ENCODE peak calls at places on chromosomes 3 and 15, in four cellular contexts. W is EL, S is HuH-7.5, M is RPMI8226. P is an unnamed sample.
A peak's percentile ranks its signal among the peaks of the same experiment; 100 is the strongest.

GRCh38 chr3:45178131-45179023 is 32.2 kb upstream of the CDCP1 start:
- DNase-seq in S (no peak), W (peak; percentile 52), M (no peak), P (no peak)

GRCh38 chr3:185874119-185874518 is 49.3 kb upstream of the IGF2BP2 start:
- DNase-seq in W (no peak), M (no peak), S (no peak), P (no peak)

GRCh38 chr3:34106879-34107278 is 308.4 kb downstream of the PDCD6IP start:
- DNase-seq in S (no peak), W (peak; percentile 16), M (peak; percentile 36), P (peak; percentile 48)

GRCh38 chr15:94370197-94370987 is 139.0 kb downstream of the MCTP2 start:
- DNase-seq in M (no peak), W (no peak), S (no peak), P (no peak)

GRCh38 chr3:178202199-178202598 is 334.0 kb upstream of the KCNMB2 start:
- DNase-seq in S (no peak), M (no peak), W (no peak), P (no peak)

GRCh38 chr3:64594129-64594528 is 93.7 kb downstream of the ADAMTS9 start:
- DNase-seq in M (no peak), W (no peak), S (no peak), P (no peak)

GRCh38 chr15:58283302-58283701 is 145.1 kb downstream of the AQP9 start:
- DNase-seq in M (no peak), W (no peak), S (no peak), P (no peak)

GRCh38 chr15:96340611-96341464 is 10.3 kb downstream of the NR2F2 start:
- DNase-seq in S (no peak), M (no peak), W (peak; percentile 53), P (no peak)

GRCh38 chr3:123352134-123352554 is 96.7 kb downstream of the ADCY5 start:
- DNase-seq in M (no peak), W (no peak), S (no peak), P (no peak)

GRCh38 chr3:184155644-184156521 is 706 bp downstream of the DVL3 start:
- DNase-seq in M (peak; percentile 51), W (peak; percentile 42), S (no peak), P (peak; percentile 18)